ENCODE peak calls at places on chromosomes 16 and 17, in six cellular contexts. B, E, R, U, D and K are unnamed samples.

GRCh38 chr16:53417011-53417410 is 17.3 kb upstream of the RBL2 start:
- DNase-seq in B (peak), E (no peak), R (no peak), U (no peak), D (no peak), K (no peak)

GRCh38 chr16:81841709-81842108 is 62.6 kb downstream of the PLCG2 start:
- DNase-seq in B (no peak), E (no peak), R (no peak), U (peak), D (no peak), K (no peak)

GRCh38 chr17:50148226-50149098 is 2.0 kb downstream of the PPP1R9B start:
- DNase-seq in B (peak), E (no peak), R (peak), U (peak), D (peak), K (peak)

GRCh38 chr16:88064011-88064888 is 113.0 kb downstream of the BANP start:
- DNase-seq in B (peak), E (no peak), R (no peak), U (no peak), D (no peak), K (no peak)

GRCh38 chr16:67517178-67517492 is 11.5 kb upstream of the RIPOR1 start:
- DNase-seq in B (no peak), E (no peak), R (no peak), U (no peak), D (no peak), K (no peak)

GRCh38 chr17:81306898-81307510 is 11.9 kb upstream of the SLC38A10 start:
- DNase-seq in B (no peak), E (no peak), R (no peak), U (no peak), D (no peak), K (no peak)

GRCh38 chr17:57226793-57227192 is 29.5 kb upstream of the MSI2 start:
- DNase-seq in B (no peak), E (no peak), R (no peak), U (no peak), D (no peak), K (no peak)

GRCh38 chr17:39774043-39774442 is 36.3 kb downstream of the GRB7 start:
- DNase-seq in B (no peak), E (no peak), R (no peak), U (no peak), D (no peak), K (no peak)

GRCh38 chr16:56226840-56227525 is 35.7 kb downstream of the GNAO1 start:
- DNase-seq in B (no peak), E (no peak), R (no peak), U (peak), D (no peak), K (no peak)

GRCh38 chr16:1991135-1991551 is 1.4 kb downstream of the SYNGR3 start:
- DNase-seq in B (no peak), E (no peak), R (no peak), U (peak), D (no peak), K (no peak)

GRCh38 chr17:39223907-39224777 is 1.6 kb downstream of the STAC2 start:
- DNase-seq in B (no peak), E (no peak), R (no peak), U (no peak), D (no peak), K (no peak)

GRCh38 chr16:4682616-4683254 is 10.6 kb upstream of the NUDT16L1 start:
- DNase-seq in B (no peak), E (no peak), R (no peak), U (no peak), D (peak), K (peak)

GRCh38 chr17:28725166-28725659 is 820 bp downstream of the TLCD1 start:
- DNase-seq in B (peak), E (no peak), R (peak), U (no peak), D (no peak), K (peak)

GRCh38 chr17:32123782-32124181 is 18.5 kb upstream of the RHOT1 start:
- DNase-seq in B (no peak), E (no peak), R (no peak), U (no peak), D (no peak), K (no peak)

GRCh38 chr16:8852534-8852933 is 16.3 kb downstream of the CARHSP1 start:
- DNase-seq in B (no peak), E (no peak), R (no peak), U (no peak), D (no peak), K (peak)

GRCh38 chr17:43694081-43694870 is 32.6 kb upstream of the MEOX1 start:
- DNase-seq in B (peak), E (peak), R (peak), U (peak), D (peak), K (peak)

GRCh38 chr17:82101767-82102679 is 4.0 kb upstream of the FASN start:
- DNase-seq in B (no peak), E (no peak), R (no peak), U (no peak), D (no peak), K (no peak)

GRCh38 chr17:27466748-27467375 is 10.6 kb downstream of the KSR1 start:
- DNase-seq in B (no peak), E (no peak), R (no peak), U (no peak), D (no peak), K (no peak)

GRCh38 chr16:889586-889985 is 81.2 kb downstream of the LMF1 start:
- DNase-seq in B (no peak), E (no peak), R (no peak), U (no peak), D (no peak), K (no peak)

GRCh38 chr17:59372138-59372751 is 40.8 kb downstream of the YPEL2 start:
- DNase-seq in B (no peak), E (no peak), R (peak), U (no peak), D (no peak), K (no peak)

GRCh38 chr17:40458001-40458791 is 14.9 kb downstream of the IGFBP4 start:
- DNase-seq in B (peak), E (peak), R (peak), U (no peak), D (no peak), K (no peak)

GRCh38 chr16:30472328-30472942 is at the start of gene ITGAL:
- DNase-seq in B (no peak), E (no peak), R (no peak), U (peak), D (no peak), K (no peak)

GRCh38 chr17:16212793-16213192 is 2.5 kb downstream of the NCOR1 start:
- DNase-seq in B (no peak), E (no peak), R (no peak), U (no peak), D (no peak), K (no peak)

GRCh38 chr17:72187544-72187943 is 66.7 kb downstream of the SOX9 start:
- DNase-seq in B (no peak), E (no peak), R (no peak), U (no peak), D (no peak), K (no peak)

GRCh38 chr16:70432800-70433455 is 6.0 kb downstream of the ST3GAL2 start:
- DNase-seq in B (peak), E (peak), R (no peak), U (no peak), D (no peak), K (no peak)

GRCh38 chr16:65572156-65572555 is 450.3 kb upstream of the CDH11 start:
- DNase-seq in B (peak), E (no peak), R (no peak), U (no peak), D (no peak), K (peak)

GRCh38 chr17:63446218-63446980 is at the start of gene CYB561:
- DNase-seq in B (peak), E (peak), R (peak), U (peak), D (peak), K (peak)

GRCh38 chr16:84555418-84556196 is 51.1 kb upstream of the MEAK7 start:
- DNase-seq in B (no peak), E (no peak), R (no peak), U (no peak), D (no peak), K (no peak)

GRCh38 chr17:44360826-44361225 is 2.8 kb downstream of the FAM171A2 start:
- DNase-seq in B (peak), E (no peak), R (peak), U (no peak), D (no peak), K (peak)

GRCh38 chr16:25823891-25824290 is 132.1 kb downstream of the HS3ST4 start:
- DNase-seq in B (no peak), E (peak), R (peak), U (no peak), D (no peak), K (peak)

GRCh38 chr16:10045291-10045775 is 136.9 kb downstream of the GRIN2A start:
- DNase-seq in B (no peak), E (no peak), R (no peak), U (no peak), D (no peak), K (no peak)

GRCh38 chr16:66335704-66336329 is 30.7 kb upstream of the CDH5 start:
- DNase-seq in B (peak), E (no peak), R (peak), U (no peak), D (no peak), K (no peak)